ENCODE peak calls at places on chromosomes 6 and 20, in nine cellular contexts. One of them, this sample, is unnamed.

GRCh38 chr6:11460837-11461661 is 76.5 kb upstream of the TMEM170B start:
- DNase-seq in Panc1: no peak
- DNase-seq in endothelial cell of umbilical vein: no peak
- DNase-seq in SK-N-SH: no peak
- DNase-seq in H1: no peak
- DNase-seq in GM12878: peak; percentile 84
- DNase-seq in HCT116: no peak
- DNase-seq in prostate gland: no peak
- DNase-seq in stomach: no peak
- DNase-seq in this sample: no peak

GRCh38 chr6:151379933-151380847 is 11.2 kb downstream of the ZBTB2 start:
- DNase-seq in Panc1: no peak
- DNase-seq in endothelial cell of umbilical vein: no peak
- DNase-seq in SK-N-SH: no peak
- DNase-seq in H1: no peak
- DNase-seq in GM12878: no peak
- DNase-seq in HCT116: no peak
- DNase-seq in prostate gland: no peak
- DNase-seq in stomach: no peak
- DNase-seq in this sample: no peak

GRCh38 chr20:7302256-7302655 is 534.8 kb downstream of the BMP2 start:
- DNase-seq in Panc1: no peak
- DNase-seq in endothelial cell of umbilical vein: no peak
- DNase-seq in SK-N-SH: no peak
- DNase-seq in H1: no peak
- DNase-seq in GM12878: no peak
- DNase-seq in HCT116: no peak
- DNase-seq in prostate gland: no peak
- DNase-seq in stomach: no peak
- DNase-seq in this sample: no peak

GRCh38 chr6:100512203-100512862 is 47.6 kb upstream of the SIM1 start:
- DNase-seq in Panc1: no peak
- DNase-seq in endothelial cell of umbilical vein: no peak
- DNase-seq in SK-N-SH: no peak
- DNase-seq in H1: no peak
- DNase-seq in GM12878: no peak
- DNase-seq in HCT116: no peak
- DNase-seq in prostate gland: no peak
- DNase-seq in stomach: no peak
- DNase-seq in this sample: no peak

GRCh38 chr6:9315966-9316650 is 880.8 kb upstream of the SLC35B3 start:
- DNase-seq in Panc1: no peak
- DNase-seq in endothelial cell of umbilical vein: no peak
- DNase-seq in SK-N-SH: no peak
- DNase-seq in H1: no peak
- DNase-seq in GM12878: no peak
- DNase-seq in HCT116: no peak
- DNase-seq in prostate gland: no peak
- DNase-seq in stomach: no peak
- DNase-seq in this sample: no peak

GRCh38 chr6:136123464-136123863 is 126.6 kb downstream of the MTFR2 start:
- DNase-seq in Panc1: no peak
- DNase-seq in endothelial cell of umbilical vein: peak; percentile 36
- DNase-seq in SK-N-SH: no peak
- DNase-seq in H1: no peak
- DNase-seq in GM12878: no peak
- DNase-seq in HCT116: no peak
- DNase-seq in prostate gland: no peak
- DNase-seq in stomach: no peak
- DNase-seq in this sample: no peak

GRCh38 chr6:17021539-17021889 is 80.3 kb upstream of the STMND1 start:
- DNase-seq in Panc1: no peak
- DNase-seq in endothelial cell of umbilical vein: no peak
- DNase-seq in SK-N-SH: no peak
- DNase-seq in H1: no peak
- DNase-seq in GM12878: no peak
- DNase-seq in HCT116: no peak
- DNase-seq in prostate gland: no peak
- DNase-seq in stomach: no peak
- DNase-seq in this sample: no peak

GRCh38 chr6:37669306-37669705 is 28.4 kb downstream of the MDGA1 start:
- DNase-seq in Panc1: no peak
- DNase-seq in endothelial cell of umbilical vein: no peak
- DNase-seq in SK-N-SH: no peak
- DNase-seq in H1: no peak
- DNase-seq in GM12878: no peak
- DNase-seq in HCT116: no peak
- DNase-seq in prostate gland: no peak
- DNase-seq in stomach: no peak
- DNase-seq in this sample: no peak

GRCh38 chr6:13451181-13451700 is 36.2 kb downstream of the GFOD1 start:
- DNase-seq in Panc1: no peak
- DNase-seq in endothelial cell of umbilical vein: no peak
- DNase-seq in SK-N-SH: no peak
- DNase-seq in H1: no peak
- DNase-seq in GM12878: no peak
- DNase-seq in HCT116: no peak
- DNase-seq in prostate gland: no peak
- DNase-seq in stomach: no peak
- DNase-seq in this sample: no peak

GRCh38 chr20:21396045-21396893 is 1.1 kb downstream of the NKX2-4 start:
- DNase-seq in Panc1: no peak
- DNase-seq in endothelial cell of umbilical vein: peak; percentile 32
- DNase-seq in SK-N-SH: peak; percentile 68
- DNase-seq in H1: peak; percentile 83
- DNase-seq in GM12878: no peak
- DNase-seq in HCT116: no peak
- DNase-seq in prostate gland: no peak
- DNase-seq in stomach: no peak
- DNase-seq in this sample: no peak

GRCh38 chr6:36642913-36643817 is 35.3 kb upstream of the CDKN1A start:
- DNase-seq in Panc1: no peak
- DNase-seq in endothelial cell of umbilical vein: peak; percentile 53
- DNase-seq in SK-N-SH: no peak
- DNase-seq in H1: no peak
- DNase-seq in GM12878: no peak
- DNase-seq in HCT116: no peak
- DNase-seq in prostate gland: peak; percentile 82
- DNase-seq in stomach: peak; percentile 95
- DNase-seq in this sample: peak; percentile 81

GRCh38 chr20:38447931-38448675 is 13.0 kb upstream of the SNHG17 start:
- DNase-seq in Panc1: no peak
- DNase-seq in endothelial cell of umbilical vein: no peak
- DNase-seq in SK-N-SH: no peak
- DNase-seq in H1: no peak
- DNase-seq in GM12878: no peak
- DNase-seq in HCT116: no peak
- DNase-seq in prostate gland: no peak
- DNase-seq in stomach: no peak
- DNase-seq in this sample: no peak

GRCh38 chr20:38447251-38447661 is 12.1 kb upstream of the SNHG17 start:
- DNase-seq in Panc1: no peak
- DNase-seq in endothelial cell of umbilical vein: no peak
- DNase-seq in SK-N-SH: peak; percentile 56
- DNase-seq in H1: no peak
- DNase-seq in GM12878: no peak
- DNase-seq in HCT116: no peak
- DNase-seq in prostate gland: no peak
- DNase-seq in stomach: no peak
- DNase-seq in this sample: no peak

GRCh38 chr20:38445901-38446425 is 10.8 kb upstream of the SNHG17 start:
- DNase-seq in Panc1: no peak
- DNase-seq in endothelial cell of umbilical vein: no peak
- DNase-seq in SK-N-SH: no peak
- DNase-seq in H1: no peak
- DNase-seq in GM12878: no peak
- DNase-seq in HCT116: no peak
- DNase-seq in prostate gland: no peak
- DNase-seq in stomach: no peak
- DNase-seq in this sample: no peak

GRCh38 chr20:38445402-38445801 is 10.3 kb upstream of the SNHG17 start:
- DNase-seq in Panc1: no peak
- DNase-seq in endothelial cell of umbilical vein: no peak
- DNase-seq in SK-N-SH: no peak
- DNase-seq in H1: no peak
- DNase-seq in GM12878: no peak
- DNase-seq in HCT116: no peak
- DNase-seq in prostate gland: no peak
- DNase-seq in stomach: no peak
- DNase-seq in this sample: no peak

GRCh38 chr20:38446441-38447209 is 11.5 kb upstream of the SNHG17 start:
- DNase-seq in Panc1: peak; percentile 62
- DNase-seq in endothelial cell of umbilical vein: peak; percentile 88
- DNase-seq in SK-N-SH: peak; percentile 94
- DNase-seq in H1: peak; percentile 97
- DNase-seq in GM12878: peak; percentile 56
- DNase-seq in HCT116: peak; percentile 89
- DNase-seq in prostate gland: peak; percentile 80
- DNase-seq in stomach: peak; percentile 93
- DNase-seq in this sample: peak; percentile 93
- TF ChIP-seq POLR2AphosphoS5 in Panc1: peak; percentile 96
- TF ChIP-seq POLR2AphosphoS5 in endothelial cell of umbilical vein: peak; percentile 99
- TF ChIP-seq POLR2AphosphoS5 in SK-N-SH: peak; percentile 96
- TF ChIP-seq POLR2AphosphoS5 in H1: peak; percentile 88
- TF ChIP-seq POLR2AphosphoS5 in GM12878: peak; percentile 95
- TF ChIP-seq POLR2AphosphoS5 in HCT116: peak; percentile 99
- TF ChIP-seq POLR2AphosphoS5 in prostate gland: peak; percentile 91
- TF ChIP-seq POLR2AphosphoS5 in stomach: peak; percentile 97
- TF ChIP-seq POLR2AphosphoS5 in this sample: peak; percentile 75

GRCh38 chr20:12677925-12678324 is 330.8 kb upstream of the SPTLC3 start:
- DNase-seq in Panc1: no peak
- DNase-seq in endothelial cell of umbilical vein: no peak
- DNase-seq in SK-N-SH: no peak
- DNase-seq in H1: no peak
- DNase-seq in GM12878: no peak
- DNase-seq in HCT116: no peak
- DNase-seq in prostate gland: no peak
- DNase-seq in stomach: no peak
- DNase-seq in this sample: no peak

GRCh38 chr20:12670292-12670691 is 338.5 kb upstream of the SPTLC3 start:
- DNase-seq in Panc1: no peak
- DNase-seq in endothelial cell of umbilical vein: no peak
- DNase-seq in SK-N-SH: no peak
- DNase-seq in H1: no peak
- DNase-seq in GM12878: no peak
- DNase-seq in HCT116: no peak
- DNase-seq in prostate gland: no peak
- DNase-seq in stomach: no peak
- DNase-seq in this sample: no peak

DNA sequence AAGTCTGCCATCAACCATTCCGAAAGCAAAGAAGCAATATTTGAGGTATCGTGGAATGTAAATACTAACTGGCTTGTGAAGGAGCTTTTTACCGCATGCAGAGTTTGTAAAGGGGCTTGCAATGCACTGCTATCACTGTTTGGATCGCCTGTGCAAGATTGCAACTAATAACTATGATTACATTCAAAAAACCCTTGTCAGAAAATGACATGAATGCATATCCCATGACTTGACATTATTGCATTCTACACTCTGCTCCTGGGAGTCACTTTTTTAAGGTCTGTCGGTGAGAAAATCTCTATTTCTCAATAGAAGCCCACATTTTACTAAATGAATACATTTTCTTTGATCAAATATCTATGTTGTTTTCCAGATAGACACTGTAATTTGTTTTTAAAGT is 335.4 kb upstream of the SPTLC3 start:
- DNase-seq in Panc1: no peak
- DNase-seq in endothelial cell of umbilical vein: no peak
- DNase-seq in SK-N-SH: no peak
- DNase-seq in H1: no peak
- DNase-seq in GM12878: no peak
- DNase-seq in HCT116: no peak
- DNase-seq in prostate gland: no peak
- DNase-seq in stomach: no peak
- DNase-seq in this sample: no peak
- TF ChIP-seq POLR2AphosphoS5 in Panc1: no peak
- TF ChIP-seq POLR2AphosphoS5 in endothelial cell of umbilical vein: no peak
- TF ChIP-seq POLR2AphosphoS5 in SK-N-SH: no peak
- TF ChIP-seq POLR2AphosphoS5 in H1: no peak
- TF ChIP-seq POLR2AphosphoS5 in GM12878: no peak
- TF ChIP-seq POLR2AphosphoS5 in HCT116: no peak
- TF ChIP-seq POLR2AphosphoS5 in prostate gland: no peak
- TF ChIP-seq POLR2AphosphoS5 in stomach: no peak
- TF ChIP-seq POLR2AphosphoS5 in this sample: no peak

GRCh38 chr6:33894438-33894837 is 90.6 kb upstream of the MLN start:
- DNase-seq in Panc1: no peak
- DNase-seq in endothelial cell of umbilical vein: no peak
- DNase-seq in SK-N-SH: no peak
- DNase-seq in H1: no peak
- DNase-seq in GM12878: no peak
- DNase-seq in HCT116: no peak
- DNase-seq in prostate gland: no peak
- DNase-seq in stomach: no peak
- DNase-seq in this sample: no peak
- TF ChIP-seq POLR2AphosphoS5 in Panc1: no peak
- TF ChIP-seq POLR2AphosphoS5 in endothelial cell of umbilical vein: no peak
- TF ChIP-seq POLR2AphosphoS5 in SK-N-SH: no peak
- TF ChIP-seq POLR2AphosphoS5 in H1: no peak
- TF ChIP-seq POLR2AphosphoS5 in GM12878: no peak
- TF ChIP-seq POLR2AphosphoS5 in HCT116: no peak
- TF ChIP-seq POLR2AphosphoS5 in prostate gland: no peak
- TF ChIP-seq POLR2AphosphoS5 in stomach: no peak
- TF ChIP-seq POLR2AphosphoS5 in this sample: no peak

DNA sequence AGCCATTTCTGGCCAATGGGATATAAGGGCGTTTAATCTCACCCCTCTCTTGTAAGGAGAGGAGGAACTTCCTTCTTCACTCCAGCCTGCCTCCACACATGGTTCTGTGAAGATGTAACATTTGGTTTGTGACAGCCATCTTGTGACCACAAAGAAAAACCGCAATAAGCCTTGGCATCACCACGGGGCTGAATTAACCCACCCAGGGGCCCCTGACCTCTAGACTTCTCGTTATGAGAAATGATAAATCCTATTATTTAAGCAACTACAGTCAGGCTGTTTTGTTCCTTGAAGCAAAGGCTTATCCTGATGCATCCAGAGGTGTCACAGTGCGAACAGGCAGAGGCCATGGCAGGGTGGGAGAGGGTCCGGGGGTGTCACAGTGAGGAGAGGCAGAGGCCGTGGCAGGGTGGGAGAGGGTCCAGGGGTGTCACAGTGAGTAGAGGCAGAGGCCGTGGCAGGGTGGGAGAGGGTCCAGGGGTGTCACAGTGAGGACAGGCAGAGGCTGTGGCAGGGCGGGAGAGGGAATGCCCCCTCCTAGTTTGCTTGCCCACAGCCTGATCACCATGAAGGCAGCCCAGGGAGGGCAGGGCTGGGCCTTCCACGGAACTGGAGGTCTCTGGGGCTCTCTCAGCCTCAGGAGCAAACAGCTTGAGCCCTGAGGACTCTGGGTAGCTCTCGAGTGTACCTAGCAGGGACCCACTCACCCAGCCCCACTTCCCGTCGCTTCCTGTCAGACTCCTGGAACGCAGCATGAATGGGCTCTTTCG is 139.9 kb downstream of the CDC5L start:
- DNase-seq in Panc1: no peak
- DNase-seq in endothelial cell of umbilical vein: no peak
- DNase-seq in SK-N-SH: no peak
- DNase-seq in H1: no peak
- DNase-seq in GM12878: no peak
- DNase-seq in HCT116: no peak
- DNase-seq in prostate gland: no peak
- DNase-seq in stomach: no peak
- DNase-seq in this sample: no peak
- TF ChIP-seq POLR2AphosphoS5 in Panc1: no peak
- TF ChIP-seq POLR2AphosphoS5 in endothelial cell of umbilical vein: no peak
- TF ChIP-seq POLR2AphosphoS5 in SK-N-SH: no peak
- TF ChIP-seq POLR2AphosphoS5 in H1: no peak
- TF ChIP-seq POLR2AphosphoS5 in GM12878: no peak
- TF ChIP-seq POLR2AphosphoS5 in HCT116: no peak
- TF ChIP-seq POLR2AphosphoS5 in prostate gland: no peak
- TF ChIP-seq POLR2AphosphoS5 in stomach: no peak
- TF ChIP-seq POLR2AphosphoS5 in this sample: no peak

This sample was measured in suprapubic skin.